ENCODE peak calls at places on chromosomes 5 and 9, in nine cellular contexts. M, G, J, F, D, E, W, K and R are unnamed samples.

GRCh38 chr5:94218374-94218773 is 400.0 kb downstream of the KIAA0825 start:
- DNase-seq in M (peak), G (no peak), J (no peak), F (no peak), D (no peak), E (no peak), W (no peak), K (no peak), R (no peak)

GRCh38 chr9:6712041-6712440 is 45.7 kb upstream of the KDM4C start:
- DNase-seq in M (no peak), G (no peak), J (no peak), F (no peak), D (no peak), E (no peak), W (no peak), K (no peak), R (no peak)

GRCh38 chr9:133916159-133916541 is 76.0 kb downstream of the VAV2 start:
- DNase-seq in M (no peak), G (no peak), J (no peak), F (no peak), D (no peak), E (no peak), W (no peak), K (no peak), R (peak)

GRCh38 chr9:35518981-35519679 is 29.2 kb downstream of the RUSC2 start:
- DNase-seq in M (peak), G (no peak), J (no peak), F (no peak), D (no peak), E (peak), W (no peak), K (no peak), R (no peak)

GRCh38 chr5:124519396-124519795 is 227.0 kb downstream of the ZNF608 start:
- DNase-seq in M (peak), G (peak), J (no peak), F (no peak), D (no peak), E (peak), W (no peak), K (peak), R (no peak)

GRCh38 chr5:173706700-173707099 is 90.2 kb upstream of the BOD1 start:
- DNase-seq in M (no peak), G (no peak), J (no peak), F (no peak), D (no peak), E (no peak), W (no peak), K (no peak), R (no peak)

GRCh38 chr5:142726188-142726731 is 40.4 kb upstream of the FGF1 start:
- DNase-seq in M (peak), G (no peak), J (no peak), F (no peak), D (no peak), E (peak), W (no peak), K (no peak), R (no peak)

GRCh38 chr9:132774886-132775285 is 103.2 kb downstream of the AK8 start:
- DNase-seq in M (no peak), G (no peak), J (no peak), F (no peak), D (no peak), E (no peak), W (no peak), K (no peak), R (no peak)

GRCh38 chr5:172565455-172565854 is 75.6 kb upstream of the NEURL1B start:
- DNase-seq in M (no peak), G (no peak), J (no peak), F (no peak), D (no peak), E (no peak), W (no peak), K (no peak), R (no peak)

GRCh38 chr5:123717139-123717538 is 205.2 kb downstream of the CSNK1G3 start:
- DNase-seq in M (peak), G (no peak), J (no peak), F (no peak), D (no peak), E (no peak), W (no peak), K (no peak), R (no peak)

GRCh38 chr9:92180669-92181181 is 65.5 kb upstream of the SPTLC1 start:
- DNase-seq in M (peak), G (no peak), J (no peak), F (no peak), D (no peak), E (no peak), W (no peak), K (no peak), R (no peak)

GRCh38 chr9:88075966-88076285 is 62.3 kb downstream of the SPATA31C2 start:
- DNase-seq in M (no peak), G (no peak), J (no peak), F (no peak), D (no peak), E (peak), W (no peak), K (no peak), R (no peak)
- TF ChIP-seq CTCF in M (no peak), G (no peak), J (no peak), F (no peak), D (no peak), E (no peak), W (no peak), K (no peak), R (no peak)

GRCh38 chr9:113181165-113181564 is 30.4 kb downstream of the SLC31A2 start:
- DNase-seq in M (no peak), G (no peak), J (no peak), F (no peak), D (no peak), E (no peak), W (no peak), K (no peak), R (no peak)

GRCh38 chr9:113184089-113184488 is 33.3 kb downstream of the SLC31A2 start:
- DNase-seq in M (no peak), G (no peak), J (no peak), F (no peak), D (no peak), E (no peak), W (no peak), K (no peak), R (no peak)

GRCh38 chr9:113186241-113186755 is 34.8 kb downstream of the FKBP15 start:
- DNase-seq in M (no peak), G (no peak), J (no peak), F (no peak), D (no peak), E (no peak), W (no peak), K (no peak), R (no peak)

GRCh38 chr9:113185271-113185670 is 34.5 kb downstream of the SLC31A2 start:
- DNase-seq in M (no peak), G (no peak), J (no peak), F (no peak), D (no peak), E (no peak), W (no peak), K (no peak), R (no peak)

DNA sequence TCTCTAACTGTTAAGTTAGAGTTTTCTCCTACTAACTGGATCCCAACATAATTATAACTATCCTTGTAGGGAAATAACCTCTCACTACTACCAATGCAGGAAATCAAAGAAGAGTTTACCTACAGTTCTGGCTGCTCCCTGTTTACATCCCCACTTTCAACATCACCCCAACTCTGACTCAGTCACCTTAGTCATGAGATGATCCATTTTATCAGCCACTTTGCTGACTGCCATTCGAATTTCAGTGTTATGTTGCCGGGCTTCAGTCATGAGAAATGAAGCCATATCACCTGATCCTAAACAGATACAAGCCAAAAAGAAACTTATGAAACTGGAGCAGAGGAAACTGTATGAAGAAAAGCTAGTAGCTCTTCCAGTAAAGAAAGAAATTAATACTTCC is 33.7 kb downstream of the SLC31A2 start:
- DNase-seq in M (peak), G (no peak), J (no peak), F (no peak), D (no peak), E (peak), W (no peak), K (no peak), R (no peak)
- H3K27ac ChIP-seq in M (no peak), G (no peak), J (no peak), F (no peak), D (no peak), E (no peak), W (no peak), K (no peak), R (peak)

GRCh38 chr5:9339206-9339818 is 206.6 kb downstream of the SEMA5A start:
- DNase-seq in M (no peak), G (no peak), J (no peak), F (no peak), D (no peak), E (no peak), W (no peak), K (peak), R (no peak)
- TF ChIP-seq CTCF in M (peak), G (no peak), J (no peak), F (no peak), D (peak), E (peak), W (peak), K (peak), R (no peak)

GRCh38 chr5:132266836-132267160 is 9.3 kb downstream of the PDLIM4 start:
- DNase-seq in M (no peak), G (no peak), J (no peak), F (no peak), D (no peak), E (no peak), W (no peak), K (no peak), R (no peak)
- H3K27ac ChIP-seq in M (no peak), G (peak), J (no peak), F (peak), D (peak), E (peak), W (peak), K (no peak), R (no peak)

GRCh38 chr9:124218438-124219289 is 39.1 kb upstream of the NEK6 start:
- DNase-seq in M (peak), G (peak), J (no peak), F (peak), D (no peak), E (peak), W (peak), K (peak), R (peak)
- TF ChIP-seq CTCF in M (no peak), G (no peak), J (no peak), F (peak), D (no peak), E (no peak), W (peak), K (no peak), R (no peak)

DNA sequence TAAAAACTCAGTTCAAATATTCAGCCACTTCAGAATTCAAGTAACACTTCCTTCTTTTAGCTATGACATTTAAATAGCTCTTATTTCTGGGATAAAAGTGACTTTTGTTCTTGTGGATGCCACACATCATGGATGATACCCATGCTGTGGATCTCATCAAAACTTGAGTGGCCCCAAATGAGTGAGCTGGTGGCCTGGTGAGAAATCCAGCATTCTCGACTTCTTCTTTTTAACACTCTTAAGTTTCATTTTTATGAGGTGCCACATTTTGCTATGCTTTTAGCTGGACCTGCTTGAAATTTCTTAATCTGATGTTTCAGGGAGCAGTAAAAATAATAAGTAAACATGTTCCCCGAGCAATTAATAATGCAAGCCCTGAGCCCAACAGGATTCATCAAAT is 384.8 kb upstream of the MEF2C start:
- DNase-seq in M (no peak), G (no peak), J (no peak), F (no peak), D (no peak), E (no peak), W (no peak), K (no peak), R (no peak)
- H3K27ac ChIP-seq in M (no peak), G (no peak), J (no peak), F (no peak), D (no peak), E (no peak), W (no peak), K (no peak), R (no peak)

GRCh38 chr5:42665857-42666256 is 90.8 kb upstream of the CCDC152 start:
- DNase-seq in M (no peak), G (no peak), J (no peak), F (no peak), D (no peak), E (no peak), W (no peak), K (no peak), R (no peak)
- TF ChIP-seq CTCF in M (no peak), G (no peak), J (no peak), F (no peak), D (no peak), E (no peak), W (no peak), K (no peak), R (no peak)